ENCODE peak calls at places on chromosomes 4 and X, in five cellular contexts. Q, N, T, L and S are unnamed samples.

GRCh38 chr4:157220026-157220881 is at the start of gene GRIA2:
- DNase-seq in Q (peak), N (peak), T (no peak), L (peak), S (peak)

GRCh38 chr4:123546661-123547060 is 150.1 kb downstream of the SPRY1 start:
- DNase-seq in Q (no peak), N (no peak), T (no peak), L (no peak), S (no peak)

GRCh38 chr4:69708211-69708610 is 52.2 kb downstream of the SULT1B1 start:
- DNase-seq in Q (no peak), N (peak), T (no peak), L (no peak), S (peak)

GRCh38 chr4:72118017-72118416 is 86.2 kb downstream of the NPFFR2 start:
- DNase-seq in Q (no peak), N (no peak), T (no peak), L (no peak), S (no peak)

GRCh38 chrX:47748576-47748975 is 88.1 kb upstream of the ZNF81 start:
- DNase-seq in Q (no peak), N (peak), T (no peak), L (no peak), S (peak)

GRCh38 chr4:117941611-117942010 is 92.7 kb upstream of the NDST3 start:
- DNase-seq in Q (no peak), N (no peak), T (no peak), L (no peak), S (no peak)

GRCh38 chrX:121298499-121298898 is 251.1 kb downstream of the GLUD2 start:
- DNase-seq in Q (no peak), N (no peak), T (no peak), L (no peak), S (no peak)

GRCh38 chrX:79161655-79162054 is 17.2 kb downstream of the GPR174 start:
- DNase-seq in Q (no peak), N (no peak), T (no peak), L (no peak), S (no peak)

GRCh38 chrX:121832446-121832845 is 785.0 kb downstream of the GLUD2 start:
- DNase-seq in Q (no peak), N (peak), T (no peak), L (no peak), S (peak)

GRCh38 chr4:112953295-112953694 is 96.2 kb upstream of the ANK2 start:
- DNase-seq in Q (no peak), N (no peak), T (no peak), L (no peak), S (no peak)

GRCh38 chr4:185134176-185134869 is 8.7 kb upstream of the SLC25A4 start:
- DNase-seq in Q (peak), N (peak), T (no peak), L (peak), S (peak)

GRCh38 chr4:22514431-22514830 is 1.4 kb downstream of the ADGRA3 start:
- DNase-seq in Q (no peak), N (no peak), T (no peak), L (peak), S (peak)

GRCh38 chr4:74098628-74098995 is 383 bp downstream of the CXCL2 start:
- DNase-seq in Q (no peak), N (no peak), T (no peak), L (no peak), S (peak)

GRCh38 chr4:48851651-48852050 is 20.8 kb downstream of the OCIAD1 start:
- DNase-seq in Q (no peak), N (no peak), T (no peak), L (no peak), S (no peak)

GRCh38 chrX:41148553-41148952 is 63.3 kb downstream of the USP9X start:
- DNase-seq in Q (no peak), N (peak), T (no peak), L (peak), S (peak)
- H3K4me3 ChIP-seq in Q (no peak), N (no peak), T (no peak), L (no peak), S (no peak)

GRCh38 chrX:56248492-56248891 is 16.3 kb downstream of the KLF8 start:
- DNase-seq in Q (no peak), N (peak), T (no peak), L (peak), S (peak)

GRCh38 chrX:56253832-56254703 is 21.9 kb downstream of the KLF8 start:
- DNase-seq in Q (no peak), N (no peak), T (no peak), L (no peak), S (no peak)
- TF ChIP-seq CTCF in Q (no peak), N (no peak), T (no peak), L (no peak), S (no peak)

GRCh38 chrX:19514791-19515614 is at the start of gene MAP3K15:
- DNase-seq in Q (no peak), N (peak), T (no peak), L (no peak), S (no peak)
- H3K4me3 ChIP-seq in Q (no peak), N (peak), T (peak), L (no peak), S (peak)

GRCh38 chrX:66200855-66201795 is 37.1 kb downstream of the HEPH start:
- DNase-seq in Q (peak), N (peak), T (no peak), L (peak), S (peak)
- TF ChIP-seq CTCF in Q (peak), N (peak), T (no peak), L (peak), S (peak)

GRCh38 chr4:41538887-41539498 is 1.0 kb downstream of the LIMCH1 start:
- DNase-seq in Q (peak), N (no peak), T (no peak), L (no peak), S (peak)

GRCh38 chr4:41540687-41541086 is 2.7 kb downstream of the LIMCH1 start:
- DNase-seq in Q (no peak), N (no peak), T (no peak), L (no peak), S (no peak)

GRCh38 chr4:41538017-41538733 is at the start of gene LIMCH1:
- DNase-seq in Q (peak), N (peak), T (peak), L (no peak), S (peak)

GRCh38 chr4:41541697-41542096 is 3.7 kb downstream of the LIMCH1 start:
- DNase-seq in Q (no peak), N (peak), T (peak), L (no peak), S (peak)

DNA sequence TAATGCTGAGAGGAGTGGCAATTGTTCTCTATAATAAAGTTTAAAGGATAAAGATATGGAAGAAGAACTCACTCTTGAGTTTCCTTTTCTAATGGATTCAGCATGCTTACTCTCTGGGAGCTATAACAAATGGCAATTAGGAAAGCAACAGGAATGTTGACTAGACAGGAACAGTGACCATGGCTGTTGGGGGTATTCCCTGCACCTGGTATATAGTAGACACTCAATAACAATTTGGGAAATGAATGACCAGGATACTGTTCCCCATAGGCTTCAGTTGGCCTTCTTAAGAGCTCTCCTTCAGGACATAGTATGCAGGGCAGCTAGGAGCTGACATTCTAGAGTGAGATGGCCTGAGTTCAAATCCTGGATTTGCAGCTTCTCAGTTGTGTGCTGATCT is 1.8 kb downstream of the LIMCH1 start:
- DNase-seq in Q (no peak), N (no peak), T (no peak), L (no peak), S (no peak)
- H3K4me3 ChIP-seq in Q (no peak), N (no peak), T (peak), L (no peak), S (no peak)

GRCh38 chr4:13907255-13907751 is 279.8 kb upstream of the BOD1L1 start:
- DNase-seq in Q (peak), N (peak), T (no peak), L (peak), S (peak)
- TF ChIP-seq CTCF in Q (peak), N (peak), T (no peak), L (peak), S (peak)

GRCh38 chr4:87851955-87852354 is 19.2 kb downstream of the MEPE start:
- DNase-seq in Q (no peak), N (no peak), T (no peak), L (no peak), S (no peak)

GRCh38 chr4:87849612-87850011 is 16.8 kb downstream of the MEPE start:
- DNase-seq in Q (no peak), N (no peak), T (no peak), L (peak), S (no peak)

GRCh38 chr4:87844476-87844875 is 11.7 kb downstream of the MEPE start:
- DNase-seq in Q (no peak), N (no peak), T (no peak), L (no peak), S (peak)

GRCh38 chr4:87851332-87851731 is 18.6 kb downstream of the MEPE start:
- DNase-seq in Q (no peak), N (no peak), T (no peak), L (no peak), S (no peak)

DNA sequence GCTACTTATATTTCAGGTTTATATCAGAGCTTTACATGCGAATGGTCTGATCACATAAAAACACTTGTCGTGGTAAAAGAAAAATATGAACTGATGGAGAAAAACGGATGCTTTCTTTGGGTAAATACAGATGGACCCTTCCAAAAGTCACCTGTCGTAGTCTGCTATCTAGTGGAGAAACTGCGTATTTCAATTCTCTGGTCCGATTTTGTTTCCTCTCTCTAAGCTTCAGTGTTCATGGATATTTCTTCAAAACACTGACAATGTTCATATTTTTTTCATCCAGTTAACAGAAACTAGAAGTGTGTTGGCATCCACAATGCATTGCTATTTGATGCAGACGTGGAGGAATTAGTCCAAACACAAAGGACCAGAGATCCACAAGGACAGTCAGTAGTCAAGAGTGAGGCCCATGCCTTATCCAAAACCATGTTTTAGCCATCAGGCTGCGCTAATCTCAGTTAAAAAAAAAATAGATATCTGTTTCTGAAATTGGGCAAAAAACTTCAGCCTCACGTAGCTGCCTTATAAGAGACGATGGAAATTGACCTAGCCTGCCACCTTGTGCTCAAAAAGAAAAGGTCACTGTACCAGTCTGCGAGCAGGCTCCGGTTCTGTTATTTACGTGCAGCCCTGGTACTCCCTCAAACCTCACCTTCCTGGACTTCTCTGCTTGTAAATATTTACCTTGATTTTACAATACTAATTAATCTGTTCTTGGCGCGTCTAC is 16.0 kb downstream of the MEPE start:
- DNase-seq in Q (peak), N (peak), T (no peak), L (peak), S (peak)
- H3K4me3 ChIP-seq in Q (no peak), N (peak), T (peak), L (no peak), S (peak)